ENCODE peak calls at places on chromosome 10, in four cellular contexts. One of them, this sample, is unnamed.

GRCh38 chr10:104046651-104047050 is 39.0 kb downstream of the COL17A1 start:
- DNase-seq in aorta: no peak
- DNase-seq in RWPE1: no peak
- DNase-seq in CD8-positive, alpha-beta T cell: no peak
- DNase-seq in this sample: peak; percentile 3

GRCh38 chr10:49112098-49112497 is 3.2 kb downstream of the VSTM4 start:
- DNase-seq in CD8-positive, alpha-beta T cell: no peak
- DNase-seq in RWPE1: no peak
- DNase-seq in aorta: no peak
- DNase-seq in this sample: no peak

GRCh38 chr10:34147641-34148040 is 667.5 kb downstream of the PARD3 start:
- DNase-seq in aorta: no peak
- DNase-seq in CD8-positive, alpha-beta T cell: no peak
- DNase-seq in RWPE1: no peak
- DNase-seq in this sample: no peak

GRCh38 chr10:92907280-92907679 is 59.0 kb downstream of the EXOC6 start:
- DNase-seq in CD8-positive, alpha-beta T cell: no peak
- DNase-seq in aorta: no peak
- DNase-seq in RWPE1: no peak
- DNase-seq in this sample: no peak

GRCh38 chr10:103696411-103697145 is 158.8 kb downstream of the SH3PXD2A start:
- DNase-seq in aorta: peak; percentile 92
- DNase-seq in CD8-positive, alpha-beta T cell: peak; percentile 15
- DNase-seq in RWPE1: peak; percentile 98
- DNase-seq in this sample: no peak

GRCh38 chr10:753530-753929 is 64.1 kb upstream of the DIP2C start:
- DNase-seq in aorta: no peak
- DNase-seq in CD8-positive, alpha-beta T cell: no peak
- DNase-seq in RWPE1: no peak
- DNase-seq in this sample: no peak

GRCh38 chr10:5584895-5585516 is 60.2 kb downstream of the CALML3 start:
- DNase-seq in RWPE1: peak; percentile 93
- DNase-seq in aorta: peak; percentile 71
- DNase-seq in CD8-positive, alpha-beta T cell: no peak
- DNase-seq in this sample: no peak

GRCh38 chr10:131804551-131805295 is 96.1 kb upstream of the PPP2R2D start:
- DNase-seq in RWPE1: no peak
- DNase-seq in CD8-positive, alpha-beta T cell: no peak
- DNase-seq in aorta: peak; percentile 34
- DNase-seq in this sample: no peak

GRCh38 chr10:8312079-8312478 is 257.6 kb downstream of the GATA3 start:
- DNase-seq in aorta: no peak
- DNase-seq in RWPE1: no peak
- DNase-seq in CD8-positive, alpha-beta T cell: no peak
- DNase-seq in this sample: no peak

GRCh38 chr10:33802566-33802965 is 468.1 kb upstream of the NRP1 start:
- DNase-seq in CD8-positive, alpha-beta T cell: no peak
- DNase-seq in RWPE1: no peak
- DNase-seq in aorta: no peak
- DNase-seq in this sample: no peak

GRCh38 chr10:22677333-22677732 is 37.0 kb downstream of the PIP4K2A start:
- DNase-seq in RWPE1: no peak
- DNase-seq in CD8-positive, alpha-beta T cell: no peak
- DNase-seq in aorta: no peak
- DNase-seq in this sample: no peak

GRCh38 chr10:26881600-26882331 is 21.0 kb upstream of the ABI1 start:
- DNase-seq in aorta: no peak
- DNase-seq in RWPE1: peak; percentile 63
- DNase-seq in CD8-positive, alpha-beta T cell: no peak
- DNase-seq in this sample: no peak

GRCh38 chr10:113499066-113499465 is 53.8 kb upstream of the HABP2 start:
- DNase-seq in aorta: no peak
- DNase-seq in RWPE1: no peak
- DNase-seq in CD8-positive, alpha-beta T cell: no peak
- DNase-seq in this sample: no peak

GRCh38 chr10:100508691-100509150 is 10.9 kb downstream of the SEC31B start:
- DNase-seq in CD8-positive, alpha-beta T cell: no peak
- DNase-seq in RWPE1: peak; percentile 67
- DNase-seq in aorta: no peak
- DNase-seq in this sample: peak; percentile 62

GRCh38 chr10:126087274-126087673 is 190.9 kb downstream of the FANK1 start:
- DNase-seq in RWPE1: no peak
- DNase-seq in CD8-positive, alpha-beta T cell: no peak
- DNase-seq in aorta: no peak
- DNase-seq in this sample: no peak

GRCh38 chr10:6255548-6256061 is 52.9 kb downstream of the PFKFB3 start:
- DNase-seq in RWPE1: no peak
- DNase-seq in aorta: no peak
- DNase-seq in CD8-positive, alpha-beta T cell: no peak
- DNase-seq in this sample: no peak

GRCh38 chr10:133278577-133279265 is 2.1 kb upstream of the ADAM8 start:
- DNase-seq in CD8-positive, alpha-beta T cell: peak; percentile 46
- DNase-seq in RWPE1: peak; percentile 90
- DNase-seq in aorta: no peak
- DNase-seq in this sample: no peak

GRCh38 chr10:92111336-92111939 is 179.4 kb downstream of the CPEB3 start:
- DNase-seq in CD8-positive, alpha-beta T cell: no peak
- DNase-seq in aorta: no peak
- DNase-seq in RWPE1: no peak
- DNase-seq in this sample: no peak

GRCh38 chr10:113273151-113273876 is 279.5 kb upstream of the HABP2 start:
- DNase-seq in RWPE1: no peak
- DNase-seq in aorta: no peak
- DNase-seq in CD8-positive, alpha-beta T cell: no peak
- DNase-seq in this sample: no peak

GRCh38 chr10:64376169-64376568 is 855.0 kb downstream of the REEP3 start:
- DNase-seq in RWPE1: no peak
- DNase-seq in CD8-positive, alpha-beta T cell: no peak
- DNase-seq in aorta: no peak
- DNase-seq in this sample: no peak

GRCh38 chr10:65143723-65144122 is 1622.5 kb downstream of the REEP3 start:
- DNase-seq in aorta: no peak
- DNase-seq in RWPE1: no peak
- DNase-seq in CD8-positive, alpha-beta T cell: no peak
- DNase-seq in this sample: no peak

GRCh38 chr10:124306922-124307371 is 111.8 kb downstream of the OAT start:
- DNase-seq in RWPE1: no peak
- DNase-seq in aorta: no peak
- DNase-seq in CD8-positive, alpha-beta T cell: no peak
- DNase-seq in this sample: no peak

GRCh38 chr10:47354162-47354561 is 6.0 kb downstream of the RBP3 start:
- DNase-seq in CD8-positive, alpha-beta T cell: no peak
- DNase-seq in aorta: peak; percentile 51
- DNase-seq in RWPE1: peak; percentile 14
- DNase-seq in this sample: no peak

GRCh38 chr10:22087365-22087738 is 83.8 kb upstream of the DNAJC1 start:
- DNase-seq in aorta: no peak
- DNase-seq in CD8-positive, alpha-beta T cell: no peak
- DNase-seq in RWPE1: no peak
- DNase-seq in this sample: no peak

GRCh38 chr10:77879710-77880109 is 46.8 kb downstream of the DLG5 start:
- DNase-seq in CD8-positive, alpha-beta T cell: no peak
- DNase-seq in RWPE1: no peak
- DNase-seq in aorta: no peak
- DNase-seq in this sample: no peak

GRCh38 chr10:132137111-132138072 is 49.4 kb upstream of the DPYSL4 start:
- DNase-seq in CD8-positive, alpha-beta T cell: no peak
- DNase-seq in RWPE1: no peak
- DNase-seq in aorta: peak; percentile 70
- DNase-seq in this sample: no peak

GRCh38 chr10:50552771-50553535 is 70.8 kb downstream of the SGMS1 start:
- DNase-seq in RWPE1: no peak
- DNase-seq in aorta: no peak
- DNase-seq in CD8-positive, alpha-beta T cell: no peak
- DNase-seq in this sample: no peak

DNA sequence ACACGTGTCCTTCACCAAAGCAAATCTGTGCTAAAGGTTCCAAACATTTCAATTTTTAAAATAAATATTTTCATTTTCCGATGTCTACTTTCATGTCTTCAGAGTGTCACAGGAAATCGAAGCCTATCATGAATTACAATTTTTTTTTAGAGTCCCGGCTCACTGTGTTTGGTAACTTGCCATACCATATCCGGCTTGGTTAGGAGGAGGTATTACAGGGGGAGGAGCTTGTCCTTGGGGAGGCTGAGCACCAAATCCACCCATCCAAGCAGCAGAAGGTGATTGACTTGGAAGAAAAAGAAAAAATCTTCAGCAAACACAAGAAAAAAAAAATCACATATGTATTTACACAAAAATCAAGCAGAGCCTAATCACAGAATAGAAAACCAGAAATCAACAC is 21.3 kb downstream of the TIAL1 start:
- DNase-seq in aorta: no peak
- DNase-seq in RWPE1: peak; percentile 68
- DNase-seq in CD8-positive, alpha-beta T cell: no peak
- DNase-seq in this sample: peak; percentile 69
- H3K27ac ChIP-seq in aorta: no peak overlapping the region
- H3K27ac ChIP-seq in RWPE1: no peak overlapping the region
- H3K27ac ChIP-seq in CD8-positive, alpha-beta T cell: no peak overlapping the region
- H3K27ac ChIP-seq in this sample: peak overlapping the region; percentile 59

GRCh38 chr10:62919776-62920175 is 103.6 kb upstream of the EGR2 start:
- DNase-seq in CD8-positive, alpha-beta T cell: no peak
- DNase-seq in aorta: no peak
- DNase-seq in RWPE1: peak; percentile 34
- DNase-seq in this sample: no peak

GRCh38 chr10:62917475-62918238 is 101.5 kb upstream of the EGR2 start:
- DNase-seq in aorta: no peak
- DNase-seq in RWPE1: no peak
- DNase-seq in CD8-positive, alpha-beta T cell: no peak
- DNase-seq in this sample: no peak

GRCh38 chr10:62915192-62915591 is 99.0 kb upstream of the EGR2 start:
- DNase-seq in CD8-positive, alpha-beta T cell: no peak
- DNase-seq in aorta: no peak
- DNase-seq in RWPE1: no peak
- DNase-seq in this sample: no peak

GRCh38 chr10:62912086-62912485 is 95.9 kb upstream of the EGR2 start:
- DNase-seq in RWPE1: no peak
- DNase-seq in CD8-positive, alpha-beta T cell: no peak
- DNase-seq in aorta: no peak
- DNase-seq in this sample: no peak

GRCh38 chr10:62916157-62916603 is 100.0 kb upstream of the EGR2 start:
- DNase-seq in CD8-positive, alpha-beta T cell: no peak
- DNase-seq in RWPE1: peak; percentile 51
- DNase-seq in aorta: no peak
- DNase-seq in this sample: no peak
- H3K27ac ChIP-seq in CD8-positive, alpha-beta T cell: no peak overlapping the region
- H3K27ac ChIP-seq in RWPE1: no peak overlapping the region
- H3K27ac ChIP-seq in aorta: no peak overlapping the region
- H3K27ac ChIP-seq in this sample: no peak overlapping the region

GRCh38 chr10:94641480-94641879 is 42.0 kb upstream of the CYP2C18 start:
- DNase-seq in CD8-positive, alpha-beta T cell: no peak
- DNase-seq in aorta: no peak
- DNase-seq in RWPE1: no peak
- DNase-seq in this sample: no peak
- H3K27ac ChIP-seq in CD8-positive, alpha-beta T cell: no peak overlapping the region
- H3K27ac ChIP-seq in aorta: no peak overlapping the region
- H3K27ac ChIP-seq in RWPE1: no peak overlapping the region
- H3K27ac ChIP-seq in this sample: no peak overlapping the region

DNA sequence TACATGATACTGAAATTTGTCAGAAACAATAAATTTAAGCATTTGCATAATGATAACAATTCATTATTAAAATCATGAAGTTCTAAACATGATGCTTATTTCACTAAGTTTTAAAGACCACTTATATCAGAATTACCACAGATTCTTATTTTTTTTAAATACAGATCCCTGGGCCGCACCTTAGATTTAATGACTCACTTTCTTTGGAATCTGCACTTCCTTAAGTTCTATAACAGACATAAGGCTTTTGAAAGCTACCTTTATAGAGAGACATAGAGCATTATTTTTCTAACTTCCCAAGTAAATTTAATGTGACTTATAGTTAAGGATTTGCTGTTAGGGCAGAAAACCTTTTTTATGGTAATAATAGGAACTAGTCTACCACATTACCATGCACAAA is 214.9 kb downstream of the IPMK start:
- DNase-seq in RWPE1: peak; percentile 9
- DNase-seq in CD8-positive, alpha-beta T cell: no peak
- DNase-seq in aorta: no peak
- DNase-seq in this sample: no peak
- H3K27ac ChIP-seq in RWPE1: no peak overlapping the region
- H3K27ac ChIP-seq in CD8-positive, alpha-beta T cell: no peak overlapping the region
- H3K27ac ChIP-seq in aorta: no peak overlapping the region
- H3K27ac ChIP-seq in this sample: no peak overlapping the region

GRCh38 chr10:102674566-102674965 is 30.3 kb downstream of the TRIM8 start:
- DNase-seq in RWPE1: no peak
- DNase-seq in CD8-positive, alpha-beta T cell: no peak
- DNase-seq in aorta: no peak
- DNase-seq in this sample: no peak
- H3K27ac ChIP-seq in RWPE1: peak overlapping the region; percentile 90
- H3K27ac ChIP-seq in CD8-positive, alpha-beta T cell: peak overlapping the region; percentile 58
- H3K27ac ChIP-seq in aorta: peak overlapping the region; percentile 18
- H3K27ac ChIP-seq in this sample: peak overlapping the region; percentile 85

GRCh38 chr10:10816453-10816852 is 201.2 kb upstream of the CELF2 start:
- DNase-seq in RWPE1: no peak
- DNase-seq in aorta: no peak
- DNase-seq in CD8-positive, alpha-beta T cell: no peak
- DNase-seq in this sample: no peak

GRCh38 chr10:10821926-10822325 is 195.7 kb upstream of the CELF2 start:
- DNase-seq in aorta: no peak
- DNase-seq in RWPE1: no peak
- DNase-seq in CD8-positive, alpha-beta T cell: no peak
- DNase-seq in this sample: no peak

GRCh38 chr10:10818082-10818481 is 199.6 kb upstream of the CELF2 start:
- DNase-seq in RWPE1: no peak
- DNase-seq in aorta: no peak
- DNase-seq in CD8-positive, alpha-beta T cell: no peak
- DNase-seq in this sample: no peak

GRCh38 chr10:10817609-10818008 is 200.1 kb upstream of the CELF2 start:
- DNase-seq in CD8-positive, alpha-beta T cell: no peak
- DNase-seq in RWPE1: no peak
- DNase-seq in aorta: no peak
- DNase-seq in this sample: no peak

GRCh38 chr10:10819206-10819856 is 198.3 kb upstream of the CELF2 start:
- DNase-seq in CD8-positive, alpha-beta T cell: no peak
- DNase-seq in aorta: no peak
- DNase-seq in RWPE1: no peak
- DNase-seq in this sample: no peak
- H3K27ac ChIP-seq in CD8-positive, alpha-beta T cell: no peak overlapping the region
- H3K27ac ChIP-seq in aorta: peak overlapping the region; percentile 45
- H3K27ac ChIP-seq in RWPE1: no peak overlapping the region
- H3K27ac ChIP-seq in this sample: no peak overlapping the region

DNA sequence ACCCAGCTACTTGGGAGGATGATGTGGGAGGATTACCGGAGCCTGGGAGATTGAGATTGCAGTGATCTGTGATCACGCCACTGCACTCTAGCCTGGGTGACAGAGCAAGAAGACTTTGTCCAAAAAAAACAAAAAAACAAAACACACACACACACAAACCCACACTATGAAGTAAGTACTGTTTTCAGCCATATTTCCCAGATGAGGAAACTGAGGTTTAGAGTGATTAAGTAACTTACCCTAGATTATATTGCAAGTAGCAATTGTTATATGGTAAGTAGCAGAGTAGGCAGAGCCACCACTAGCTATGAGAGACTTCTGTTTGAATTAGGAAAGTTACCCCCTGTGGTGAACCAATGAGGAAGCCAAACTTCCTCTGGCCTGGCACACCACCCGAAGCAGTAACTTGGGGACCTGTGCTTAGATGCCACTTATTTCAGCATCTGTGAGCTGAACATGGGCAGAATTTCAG is 61.9 kb downstream of the MCU start:
- DNase-seq in CD8-positive, alpha-beta T cell: no peak
- DNase-seq in RWPE1: no peak
- DNase-seq in aorta: no peak
- DNase-seq in this sample: no peak
- H3K27ac ChIP-seq in CD8-positive, alpha-beta T cell: no peak overlapping the region
- H3K27ac ChIP-seq in RWPE1: no peak overlapping the region
- H3K27ac ChIP-seq in aorta: no peak overlapping the region
- H3K27ac ChIP-seq in this sample: no peak overlapping the region

This sample was measured in naive thymus-derived CD4-positive, alpha-beta T cell.